ENCODE peak calls at places on chromosome X, in six cellular contexts. R is esophagus squamous epithelium, Q is tibial nerve, H is prostate gland, B is spleen, E is transverse colon. J is an unnamed sample.

GRCh38 chrX:101550825-101551767 is 749 bp downstream of the ARMCX1 start:
- DNase-seq in Q (peak; percentile 48), E (no peak), H (peak; percentile 15), R (no peak), B (no peak), J (no peak)

GRCh38 chrX:101906136-101906796 is 25.6 kb downstream of the ZMAT1 start:
- DNase-seq in R (no peak), E (no peak), H (no peak), Q (no peak), B (no peak), J (no peak)

GRCh38 chrX:46628406-46629371 is 55.1 kb downstream of the CHST7 start:
- DNase-seq in E (peak; percentile 16), Q (peak; percentile 63), R (no peak), H (no peak), B (no peak), J (no peak)

GRCh38 chrX:45807572-45808425 is 607.1 kb upstream of the DIPK2B start:
- DNase-seq in B (no peak), Q (no peak), E (no peak), R (no peak), H (no peak), J (no peak)

GRCh38 chrX:78945186-78945912 is at the start of gene P2RY10:
- DNase-seq in B (no peak), E (peak; percentile 24), H (no peak), Q (no peak), R (no peak), J (peak; percentile 69)

GRCh38 chrX:116435597-116435996 is 809 bp upstream of the SLC6A14 start:
- DNase-seq in B (no peak), R (no peak), Q (no peak), E (no peak), H (no peak), J (no peak)

GRCh38 chrX:72029473-72030411 is 102.0 kb downstream of the RTL5 start:
- DNase-seq in E (no peak), Q (no peak), R (no peak), H (no peak), B (no peak), J (no peak)

GRCh38 chrX:18793601-18794089 is 86.2 kb downstream of the PPEF1 start:
- DNase-seq in Q (no peak), R (no peak), B (no peak), H (no peak), E (no peak), J (no peak)

GRCh38 chrX:45745479-45745878 is 544.8 kb upstream of the DIPK2B start:
- DNase-seq in H (no peak), B (no peak), E (no peak), R (no peak), Q (no peak), J (no peak)

GRCh38 chrX:40646489-40647306 is 663 bp downstream of the CXorf38 start:
- DNase-seq in E (peak; percentile 56), H (peak; percentile 17), B (peak; percentile 91), Q (peak; percentile 7), R (no peak), J (peak; percentile 64)

GRCh38 chrX:40647307-40648197 is at the start of gene CXorf38:
- DNase-seq in Q (peak; percentile 80), R (peak; percentile 63), B (peak; percentile 97), H (peak; percentile 81), E (peak; percentile 96), J (peak; percentile 92)

GRCh38 chrX:40644175-40644574 is 3.2 kb downstream of the CXorf38 start:
- DNase-seq in E (no peak), R (no peak), H (no peak), Q (peak; percentile 21), B (no peak), J (no peak)

DNA sequence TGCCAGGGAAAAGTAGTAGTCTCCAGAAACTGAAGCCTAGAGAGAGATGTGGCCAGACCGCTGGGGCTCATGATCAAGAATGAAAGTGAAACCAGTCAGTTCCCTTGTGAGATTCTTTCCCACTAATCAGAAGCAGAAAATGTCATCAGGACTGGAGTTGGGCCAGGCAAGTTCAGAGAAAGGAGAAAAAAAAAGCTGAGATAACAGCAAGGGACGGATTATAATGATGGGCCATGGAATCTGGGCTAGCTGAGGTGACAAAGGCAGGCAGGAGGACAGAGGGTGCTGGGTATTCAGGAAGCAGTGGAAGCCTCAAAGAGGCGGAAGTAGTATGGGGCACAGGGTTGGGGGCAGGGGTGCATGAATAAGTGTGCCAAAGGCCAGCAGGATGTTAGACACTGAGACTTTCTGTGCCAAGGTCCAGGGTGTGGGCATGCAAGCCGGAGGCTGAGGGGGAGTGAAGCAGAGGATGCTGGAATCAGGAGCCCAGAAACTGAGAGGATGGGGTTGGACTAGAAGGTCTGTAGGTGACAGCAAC is 2.5 kb downstream of the CXorf38 start:
- DNase-seq in B (peak; percentile 89), H (peak; percentile 5), Q (peak; percentile 60), E (peak; percentile 77), R (peak; percentile 7), J (peak; percentile 74)
- TF ChIP-seq POLR2A in B (no peak), H (no peak), Q (no peak), E (peak; percentile 39), R (no peak), J (peak; percentile 40)

GRCh38 chrX:54695231-54695630 is 102.8 kb downstream of the ITIH6 start:
- DNase-seq in Q (no peak), B (no peak), H (no peak), E (no peak), R (no peak), J (no peak)
- TF ChIP-seq CTCF in Q (no peak), B (no peak), H (no peak), E (no peak), R (no peak), J (no peak)

GRCh38 chrX:150821971-150822370 is 76.5 kb downstream of the CD99L2 start:
- DNase-seq in B (no peak), H (no peak), E (no peak), R (no peak), Q (no peak), J (no peak)
- H3K27ac ChIP-seq in B (no peak overlapping the region), H (no peak overlapping the region), E (no peak overlapping the region), R (no peak overlapping the region), Q (no peak overlapping the region), J (no peak overlapping the region)

GRCh38 chrX:25003066-25003849 is 12.5 kb downstream of the ARX start:
- DNase-seq in R (no peak), E (no peak), Q (no peak), B (no peak), H (no peak), J (no peak)
- TF ChIP-seq POLR2A in R (no peak), E (no peak), Q (no peak), B (no peak), H (no peak), J (no peak)

GRCh38 chrX:150062292-150063137 is 124.2 kb upstream of the EOLA2 start:
- DNase-seq in Q (peak; percentile 20), E (peak; percentile 11), B (no peak), R (no peak), H (no peak), J (no peak)
- TF ChIP-seq CTCF in Q (no peak), E (no peak), B (no peak), R (no peak), H (no peak), J (no peak)

GRCh38 chrX:94977562-94977961 is 1303.6 kb downstream of the FAM133A start:
- DNase-seq in B (no peak), E (no peak), Q (no peak), R (no peak), H (no peak), J (no peak)

GRCh38 chrX:94977986-94978385 is 1304.0 kb downstream of the FAM133A start:
- DNase-seq in R (no peak), H (no peak), E (no peak), Q (no peak), B (no peak), J (no peak)
- H3K27ac ChIP-seq in R (no peak overlapping the region), H (no peak overlapping the region), E (no peak overlapping the region), Q (no peak overlapping the region), B (no peak overlapping the region), J (no peak overlapping the region)

GRCh38 chrX:149631293-149632165 is at the start of gene TMEM185A:
- DNase-seq in R (no peak), E (peak; percentile 79), H (peak; percentile 45), B (peak; percentile 93), Q (peak; percentile 37), J (peak; percentile 79)
- TF ChIP-seq POLR2A in R (peak; percentile 15), E (no peak), H (no peak), B (no peak), Q (no peak), J (no peak)

DNA sequence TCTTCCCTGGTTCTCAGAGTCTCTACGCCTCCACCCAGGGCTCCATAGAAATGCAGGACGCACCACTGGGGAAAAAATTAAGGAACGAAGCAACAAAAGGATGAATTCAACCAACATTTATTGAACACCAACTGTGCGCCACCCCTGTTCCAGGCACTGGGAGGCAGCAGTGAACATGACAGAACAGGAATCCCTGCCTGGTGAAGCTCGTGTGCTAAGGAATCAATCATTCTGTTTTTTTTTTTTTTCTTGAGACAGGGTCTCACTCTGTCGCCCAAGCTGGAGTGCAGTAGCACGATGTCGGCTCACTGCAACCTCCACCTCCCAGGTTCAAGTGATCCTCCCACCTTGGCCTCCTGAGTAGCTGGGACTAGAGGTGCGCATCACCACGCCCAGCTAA is 1.9 kb upstream of the FTSJ1 start:
- DNase-seq in H (no peak), E (no peak), B (no peak), Q (no peak), R (no peak), J (no peak)
- TF ChIP-seq CTCF in H (no peak), E (no peak), B (no peak), Q (no peak), R (no peak), J (no peak)

GRCh38 chrX:129540725-129541184 is 696 bp downstream of the OCRL start:
- DNase-seq in B (no peak), R (no peak), H (peak; percentile 8), Q (no peak), E (peak; percentile 66), J (no peak)

GRCh38 chrX:129544780-129545179 is 4.7 kb downstream of the OCRL start:
- DNase-seq in H (no peak), R (no peak), E (no peak), Q (no peak), B (no peak), J (no peak)

GRCh38 chrX:129540068-129540653 is at the start of gene OCRL:
- DNase-seq in H (peak; percentile 47), B (peak; percentile 88), Q (peak; percentile 53), R (no peak), E (peak; percentile 71), J (peak; percentile 77)

GRCh38 chrX:129549124-129549523 is 9.1 kb downstream of the OCRL start:
- DNase-seq in E (no peak), Q (no peak), H (no peak), B (no peak), R (no peak), J (no peak)

DNA sequence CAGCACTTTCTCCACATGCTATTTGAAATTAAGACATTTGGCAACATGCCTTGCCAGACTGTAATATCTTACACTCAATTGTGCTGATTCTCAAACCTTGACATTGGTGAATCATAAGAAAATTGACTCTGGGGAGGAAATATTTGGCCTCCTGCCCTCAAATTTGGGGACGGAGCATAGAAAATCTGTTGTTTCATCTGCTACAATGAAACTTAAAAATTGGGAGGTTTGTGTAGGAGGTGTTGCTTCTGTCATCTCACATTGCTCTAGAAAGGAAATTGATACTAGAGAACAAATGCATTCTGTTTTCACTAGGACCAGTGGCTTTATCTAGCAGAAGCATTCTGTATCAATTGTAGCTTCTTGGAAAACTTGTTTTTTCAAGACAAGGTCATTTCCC is 5.3 kb downstream of the OCRL start:
- DNase-seq in Q (no peak), E (no peak), B (no peak), H (no peak), R (no peak), J (no peak)
- H3K27ac ChIP-seq in Q (no peak overlapping the region), E (no peak overlapping the region), B (no peak overlapping the region), H (no peak overlapping the region), R (no peak overlapping the region), J (no peak overlapping the region)